ENCODE peak calls at places on chromosomes 12 and 14, in six cellular contexts. Z is lung, P is mammary epithelial cell, U is stomach, X is tibial nerve, L is AG04450. G is an unnamed sample. For H3K27me3, the result is how much of the 10 kb centered on the place peaks cover.

GRCh38 chr12:89542912-89543592 is 17.2 kb upstream of the POC1B start:
- DNase-seq in X (peak), U (peak), L (peak), Z (peak), P (peak), G (peak)

GRCh38 chr12:68587448-68587873 is 23.2 kb upstream of the RAP1B start:
- DNase-seq in X (no peak), P (no peak), Z (no peak), L (no peak), U (no peak), G (no peak)

GRCh38 chr14:66114071-66114470 is 372.1 kb upstream of the CCDC196 start:
- DNase-seq in Z (no peak), U (no peak), X (no peak), L (no peak), P (no peak), G (no peak)

GRCh38 chr14:35877276-35877675 is 51.1 kb downstream of the BRMS1L start:
- DNase-seq in Z (no peak), L (no peak), U (no peak), X (no peak), P (peak), G (no peak)

GRCh38 chr12:49974677-49975369 is 2.1 kb downstream of the AQP6 start:
- DNase-seq in P (no peak), Z (no peak), U (no peak), X (no peak), L (no peak), G (peak)

GRCh38 chr12:80627773-80628172 is 79.7 kb upstream of the MYF6 start:
- DNase-seq in U (no peak), Z (no peak), X (no peak), L (peak), P (peak), G (peak)

GRCh38 chr12:4535092-4535491 is 3.6 kb upstream of the RAD51AP1 start:
- DNase-seq in Z (no peak), X (no peak), P (no peak), U (no peak), L (no peak), G (no peak)

GRCh38 chr12:90128526-90128925 is 419.9 kb upstream of the ATP2B1 start:
- DNase-seq in Z (no peak), L (no peak), U (no peak), X (no peak), P (no peak), G (no peak)

GRCh38 chr14:102095871-102096568 is 9.2 kb upstream of the HSP90AA1 start:
- DNase-seq in Z (no peak), U (no peak), X (no peak), L (no peak), P (no peak), G (peak)

GRCh38 chr12:50196537-50196936 is 29.4 kb upstream of the CERS5 start:
- DNase-seq in X (no peak), Z (no peak), P (no peak), U (no peak), L (no peak), G (no peak)

GRCh38 chr12:46186088-46186487 is 82.8 kb downstream of the SLC38A1 start:
- DNase-seq in X (no peak), U (no peak), P (no peak), L (no peak), Z (no peak), G (no peak)

GRCh38 chr12:79834712-79835376 is 100.1 kb downstream of the PPP1R12A start:
- DNase-seq in U (no peak), L (no peak), P (no peak), X (no peak), Z (no peak), G (peak)

GRCh38 chr14:59510001-59510400 is 25.7 kb downstream of the JKAMP start:
- DNase-seq in L (no peak), Z (no peak), U (no peak), X (no peak), P (no peak), G (no peak)

GRCh38 chr12:69583203-69583602 is 2.1 kb upstream of the CCT2 start:
- DNase-seq in U (no peak), L (no peak), X (no peak), P (no peak), Z (no peak), G (peak)

GRCh38 chr12:5177096-5177495 is 133.4 kb downstream of the KCNA5 start:
- DNase-seq in Z (no peak), L (no peak), X (no peak), U (no peak), P (no peak), G (no peak)

GRCh38 chr12:29752121-29752520 is 31.6 kb downstream of the TMTC1 start:
- DNase-seq in Z (no peak), L (no peak), P (no peak), X (no peak), U (no peak), G (peak)

GRCh38 chr12:132454154-132454948 is 35.6 kb upstream of the FBRSL1 start:
- DNase-seq in U (no peak), X (no peak), L (no peak), P (no peak), Z (no peak), G (peak)
- H3K27me3 ChIP-seq in U (under half), X (under half), L (under half), P (under half), Z (under half), G (under half)

DNA sequence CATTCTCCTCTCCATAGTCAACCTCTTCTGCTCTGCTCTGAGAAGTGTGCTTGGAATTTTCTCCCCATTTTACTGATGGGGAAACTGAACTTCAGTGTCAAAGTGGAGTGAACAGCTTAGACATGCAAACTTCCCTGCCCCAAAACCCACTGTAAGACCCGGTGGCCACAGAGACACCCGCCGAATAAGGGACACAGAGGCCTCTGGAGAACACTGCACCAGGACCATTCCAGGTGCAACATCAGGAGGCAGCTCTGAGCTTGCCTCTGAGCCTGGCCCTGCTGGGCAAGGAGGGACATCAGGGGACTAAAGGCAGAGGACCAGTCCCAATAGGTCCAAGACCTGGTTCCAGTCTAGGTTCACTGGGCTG is 1.7 kb downstream of the HDAC7 start:
- DNase-seq in U (no peak), X (no peak), P (no peak), L (no peak), Z (no peak), G (no peak)
- H3K27ac ChIP-seq in U (peak), X (peak), P (no peak), L (no peak), Z (peak), G (peak)

DNA sequence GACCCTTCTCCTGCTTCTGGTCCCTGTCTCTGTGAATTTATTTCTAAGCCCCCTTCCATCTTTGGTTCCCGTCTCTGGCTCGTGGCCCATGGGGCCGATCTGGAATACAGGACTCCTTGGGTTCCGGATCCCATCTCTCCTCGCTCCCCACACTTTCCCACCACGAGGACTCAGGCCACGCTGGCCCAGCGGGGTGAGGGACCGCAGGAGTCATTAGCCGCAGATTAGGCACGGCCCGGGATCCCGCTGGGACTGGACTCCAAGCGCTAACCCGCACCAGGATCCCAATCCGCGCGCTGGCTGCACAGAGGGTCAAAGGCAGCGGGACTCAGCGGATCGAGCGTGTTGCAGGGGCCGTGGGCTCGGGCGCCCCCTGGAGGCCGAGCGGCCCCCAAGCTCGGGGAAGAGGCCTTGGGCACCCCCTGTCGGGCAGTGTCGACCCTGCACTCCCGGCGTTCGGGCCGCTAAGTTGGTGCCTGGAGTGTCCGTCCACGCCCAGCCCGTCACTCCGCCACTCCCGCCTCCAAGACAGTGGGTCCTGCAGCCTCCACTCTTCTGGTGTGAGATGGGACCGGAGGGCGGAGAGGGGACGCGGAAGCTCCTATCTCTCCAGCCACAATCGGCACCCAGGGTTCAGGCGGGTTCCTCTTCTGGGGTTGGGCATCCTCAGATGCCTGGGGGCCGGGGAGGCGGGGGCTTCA is 9.5 kb downstream of the SHMT2 start:
- DNase-seq in L (peak), P (peak), U (peak), Z (peak), X (peak), G (peak)
- H3K27me3 ChIP-seq in L (under half), P (under half), U (half or more), Z (under half), X (half or more), G (under half)

DNA sequence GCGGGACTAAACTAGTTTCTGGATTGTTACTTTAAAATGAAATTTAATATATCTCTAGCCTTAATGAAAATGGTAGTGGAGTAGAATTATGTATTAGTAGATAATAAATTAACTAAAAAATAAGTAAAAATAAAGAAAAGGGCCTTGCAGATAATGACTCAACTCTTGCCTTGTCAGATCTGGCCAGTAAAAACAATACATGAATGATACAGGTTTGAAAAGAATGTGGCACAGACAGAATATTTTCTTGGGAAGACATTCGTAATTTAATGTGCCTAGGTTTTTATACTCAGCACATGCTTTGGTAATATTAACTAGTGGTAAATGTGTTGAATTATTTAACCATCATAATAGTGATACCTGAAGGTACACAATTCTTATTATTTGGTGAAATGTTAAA is 28.3 kb downstream of the ATF7IP start:
- DNase-seq in X (no peak), U (no peak), P (peak), Z (no peak), L (no peak), G (peak)
- H3K27ac ChIP-seq in X (no peak), U (peak), P (peak), Z (no peak), L (no peak), G (peak)

GRCh38 chr14:60510976-60511599 is 2.1 kb downstream of the SIX6 start:
- DNase-seq in U (no peak), P (no peak), X (no peak), L (no peak), Z (no peak), G (peak)

GRCh38 chr14:60514378-60515243 is 5.7 kb downstream of the SIX6 start:
- DNase-seq in P (no peak), X (peak), Z (no peak), U (no peak), L (no peak), G (peak)

GRCh38 chr14:60515244-60515695 is 6.3 kb downstream of the SIX6 start:
- DNase-seq in X (no peak), L (no peak), U (no peak), Z (no peak), P (no peak), G (no peak)

GRCh38 chr14:60510254-60510975 is 1.5 kb downstream of the SIX6 start:
- DNase-seq in Z (no peak), U (no peak), X (no peak), L (no peak), P (no peak), G (no peak)

GRCh38 chr14:60512952-60513554 is 4.1 kb downstream of the SIX6 start:
- DNase-seq in L (no peak), Z (no peak), U (no peak), X (no peak), P (no peak), G (no peak)
- H3K27me3 ChIP-seq in L (half or more), Z (under half), U (half or more), X (half or more), P (half or more), G (half or more)

DNA sequence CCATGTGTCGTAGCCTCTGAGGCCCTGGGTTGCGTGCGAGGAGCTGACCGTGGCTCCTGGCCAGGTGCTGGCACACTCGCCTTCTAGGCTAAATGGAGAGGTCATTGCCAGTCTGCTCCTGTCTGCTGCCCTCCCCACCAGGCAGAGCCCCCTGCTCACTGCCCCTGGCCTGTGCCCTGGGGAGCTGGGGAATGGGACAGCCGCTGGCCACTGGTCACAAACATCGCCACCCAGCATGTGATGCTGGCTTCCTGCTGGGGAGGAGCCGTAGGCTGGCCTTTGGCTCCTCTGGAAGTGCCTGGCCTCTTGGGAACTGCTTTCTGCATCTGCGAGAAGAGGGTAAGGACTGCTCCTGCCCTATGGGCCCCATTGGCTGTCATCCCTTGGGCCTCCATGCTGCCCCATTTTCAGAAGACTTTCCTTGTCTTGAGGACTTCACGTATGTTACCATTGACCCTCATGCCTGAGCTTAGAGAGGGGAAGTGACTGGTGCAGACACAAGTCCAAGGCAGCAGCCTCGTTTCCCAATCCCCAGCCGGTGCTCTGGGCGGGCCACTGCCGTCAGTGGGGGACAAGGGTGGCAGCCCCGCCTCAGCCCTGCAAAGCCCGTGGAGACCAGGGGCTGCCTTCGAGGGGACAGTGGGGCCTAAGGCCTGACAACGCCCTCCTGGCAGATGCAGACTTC is 2.0 kb upstream of the TNFAIP2 start:
- DNase-seq in P (no peak), L (no peak), Z (peak), U (no peak), X (peak), G (no peak)
- H3K27ac ChIP-seq in P (no peak), L (no peak), Z (peak), U (peak), X (peak), G (no peak)

GRCh38 chr12:119994892-119995658 is 6.0 kb downstream of the BICDL1 start:
- DNase-seq in P (no peak), X (no peak), U (no peak), L (no peak), Z (no peak), G (no peak)

GRCh38 chr12:119996417-119996816 is 7.4 kb downstream of the BICDL1 start:
- DNase-seq in P (no peak), Z (no peak), X (no peak), U (no peak), L (no peak), G (no peak)

GRCh38 chr12:120000556-120000955 is 11.5 kb downstream of the BICDL1 start:
- DNase-seq in U (no peak), L (no peak), X (no peak), Z (no peak), P (no peak), G (no peak)

GRCh38 chr12:119998471-119999245 is 9.6 kb downstream of the BICDL1 start:
- DNase-seq in L (no peak), Z (no peak), P (no peak), X (no peak), U (no peak), G (no peak)
- H3K27me3 ChIP-seq in L (under half), Z (under half), P (under half), X (under half), U (under half), G (under half)

GRCh38 chr12:42704340-42704739 is 114.8 kb upstream of the PRICKLE1 start:
- DNase-seq in Z (no peak), X (no peak), U (no peak), P (no peak), L (no peak), G (no peak)

GRCh38 chr12:42704810-42705401 is 115.4 kb upstream of the PRICKLE1 start:
- DNase-seq in U (no peak), L (no peak), X (no peak), Z (no peak), P (no peak), G (no peak)

GRCh38 chr12:42705863-42706262 is 116.3 kb upstream of the PRICKLE1 start:
- DNase-seq in U (peak), L (peak), P (peak), X (peak), Z (peak), G (peak)

GRCh38 chr12:42707312-42707711 is 117.8 kb upstream of the PRICKLE1 start:
- DNase-seq in P (no peak), U (no peak), Z (no peak), X (no peak), L (no peak), G (no peak)

GRCh38 chr12:42706331-42706730 is 116.8 kb upstream of the PRICKLE1 start:
- DNase-seq in P (peak), L (no peak), U (no peak), Z (no peak), X (no peak), G (no peak)
- H3K27ac ChIP-seq in P (peak), L (no peak), U (peak), Z (no peak), X (peak), G (no peak)

DNA sequence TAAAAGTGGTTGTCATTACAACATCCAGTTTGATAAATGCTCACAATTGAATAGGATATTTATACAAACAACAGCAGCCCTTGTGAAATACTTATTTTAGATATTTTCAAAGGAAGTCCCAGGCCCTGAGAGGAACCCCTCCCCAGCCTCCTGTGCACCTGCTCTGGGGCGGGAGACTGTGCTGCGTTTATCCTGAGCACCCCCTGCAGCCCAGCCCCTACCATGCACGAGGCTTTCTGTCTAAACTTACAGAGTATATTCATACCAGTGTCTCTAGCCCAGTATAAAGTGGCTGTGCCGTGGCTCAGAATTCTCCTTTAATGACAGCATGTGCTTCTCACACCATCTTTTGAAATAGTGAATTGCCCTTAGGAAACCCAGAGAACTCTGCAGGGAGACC is 1084.3 kb downstream of the TMEM121 start:
- DNase-seq in L (no peak), X (no peak), U (no peak), P (no peak), Z (no peak), G (no peak)
- H3K27me3 ChIP-seq in L (under half), X (under half), U (under half), P (under half), Z (under half), G (under half)

GRCh38 chr14:75430106-75430505 is 2.3 kb downstream of the JDP2 start:
- DNase-seq in P (no peak), L (no peak), X (peak), U (no peak), Z (peak), G (peak)

GRCh38 chr14:75431827-75432226 is 4.0 kb downstream of the JDP2 start:
- DNase-seq in P (no peak), U (no peak), Z (no peak), L (no peak), X (no peak), G (no peak)

GRCh38 chr14:75429562-75429961 is 1.7 kb downstream of the JDP2 start:
- DNase-seq in X (no peak), L (no peak), P (no peak), U (no peak), Z (no peak), G (no peak)

GRCh38 chr14:75431011-75431410 is 3.2 kb downstream of the JDP2 start:
- DNase-seq in X (no peak), P (no peak), Z (no peak), L (no peak), U (no peak), G (peak)

GRCh38 chr14:75430526-75430925 is 2.7 kb downstream of the JDP2 start:
- DNase-seq in X (peak), U (peak), L (no peak), P (no peak), Z (no peak), G (peak)
- H3K27ac ChIP-seq in X (peak), U (peak), L (no peak), P (no peak), Z (no peak), G (no peak)

G was measured in osteoblast.